ENCODE peak calls at places on chromosomes 3 and 15, in nine cellular contexts. One of them, this sample, is unnamed.

GRCh38 chr3:7315037-7315436 is 454.1 kb downstream of the GRM7 start:
- DNase-seq in endothelial cell of umbilical vein: no peak
- DNase-seq in ovary: no peak
- DNase-seq in IMR-90: no peak
- DNase-seq in NB4: no peak
- DNase-seq in upper lobe of left lung: no peak
- DNase-seq in uterus: no peak
- DNase-seq in transverse colon: no peak
- DNase-seq in esophagus squamous epithelium: no peak
- DNase-seq in this sample: no peak

GRCh38 chr15:73866881-73867410 is 6.4 kb upstream of the TBC1D21 start:
- DNase-seq in endothelial cell of umbilical vein: no peak
- DNase-seq in ovary: no peak
- DNase-seq in IMR-90: no peak
- DNase-seq in NB4: peak
- DNase-seq in upper lobe of left lung: no peak
- DNase-seq in uterus: no peak
- DNase-seq in transverse colon: no peak
- DNase-seq in esophagus squamous epithelium: no peak
- DNase-seq in this sample: no peak

GRCh38 chr15:44729394-44729913 is 6.9 kb upstream of the TRIM69 start:
- DNase-seq in endothelial cell of umbilical vein: no peak
- DNase-seq in ovary: peak
- DNase-seq in IMR-90: peak
- DNase-seq in NB4: peak
- DNase-seq in upper lobe of left lung: no peak
- DNase-seq in uterus: no peak
- DNase-seq in transverse colon: peak
- DNase-seq in esophagus squamous epithelium: no peak
- DNase-seq in this sample: no peak

GRCh38 chr15:48887144-48887543 is 9.2 kb downstream of the EID1 start:
- DNase-seq in endothelial cell of umbilical vein: no peak
- DNase-seq in ovary: no peak
- DNase-seq in IMR-90: no peak
- DNase-seq in NB4: no peak
- DNase-seq in upper lobe of left lung: no peak
- DNase-seq in uterus: no peak
- DNase-seq in transverse colon: no peak
- DNase-seq in esophagus squamous epithelium: no peak
- DNase-seq in this sample: no peak

GRCh38 chr3:69094467-69095205 is 9.9 kb downstream of the ARL6IP5 start:
- DNase-seq in endothelial cell of umbilical vein: no peak
- DNase-seq in ovary: no peak
- DNase-seq in IMR-90: peak
- DNase-seq in NB4: peak
- DNase-seq in upper lobe of left lung: no peak
- DNase-seq in uterus: no peak
- DNase-seq in transverse colon: no peak
- DNase-seq in esophagus squamous epithelium: no peak
- DNase-seq in this sample: no peak

GRCh38 chr15:73650387-73651126 is 17.4 kb upstream of the NPTN start:
- DNase-seq in endothelial cell of umbilical vein: peak
- DNase-seq in ovary: no peak
- DNase-seq in IMR-90: peak
- DNase-seq in NB4: peak
- DNase-seq in upper lobe of left lung: no peak
- DNase-seq in uterus: no peak
- DNase-seq in transverse colon: no peak
- DNase-seq in esophagus squamous epithelium: no peak
- DNase-seq in this sample: no peak

GRCh38 chr3:107543666-107544065 is 20.9 kb downstream of the BBX start:
- DNase-seq in endothelial cell of umbilical vein: peak
- DNase-seq in ovary: no peak
- DNase-seq in IMR-90: no peak
- DNase-seq in NB4: peak
- DNase-seq in upper lobe of left lung: no peak
- DNase-seq in uterus: no peak
- DNase-seq in transverse colon: no peak
- DNase-seq in esophagus squamous epithelium: no peak
- DNase-seq in this sample: no peak

GRCh38 chr15:41476416-41477048 is 17.1 kb upstream of the ITPKA start:
- DNase-seq in endothelial cell of umbilical vein: no peak
- DNase-seq in ovary: no peak
- DNase-seq in IMR-90: peak
- DNase-seq in NB4: no peak
- DNase-seq in upper lobe of left lung: no peak
- DNase-seq in uterus: no peak
- DNase-seq in transverse colon: no peak
- DNase-seq in esophagus squamous epithelium: no peak
- DNase-seq in this sample: no peak

GRCh38 chr15:29490747-29491471 is 221.3 kb upstream of the NSMCE3 start:
- DNase-seq in endothelial cell of umbilical vein: no peak
- DNase-seq in ovary: no peak
- DNase-seq in IMR-90: no peak
- DNase-seq in NB4: no peak
- DNase-seq in upper lobe of left lung: peak
- DNase-seq in uterus: no peak
- DNase-seq in transverse colon: no peak
- DNase-seq in esophagus squamous epithelium: no peak
- DNase-seq in this sample: peak

GRCh38 chr3:114827495-114827894 is 319.6 kb downstream of the ZBTB20 start:
- DNase-seq in endothelial cell of umbilical vein: peak
- DNase-seq in ovary: no peak
- DNase-seq in IMR-90: peak
- DNase-seq in NB4: peak
- DNase-seq in upper lobe of left lung: no peak
- DNase-seq in uterus: no peak
- DNase-seq in transverse colon: no peak
- DNase-seq in esophagus squamous epithelium: no peak
- DNase-seq in this sample: no peak

GRCh38 chr3:15011174-15011573 is 53.9 kb downstream of the MRPS25 start:
- DNase-seq in endothelial cell of umbilical vein: no peak
- DNase-seq in ovary: no peak
- DNase-seq in IMR-90: no peak
- DNase-seq in NB4: no peak
- DNase-seq in upper lobe of left lung: peak
- DNase-seq in uterus: no peak
- DNase-seq in transverse colon: no peak
- DNase-seq in esophagus squamous epithelium: no peak
- DNase-seq in this sample: no peak

GRCh38 chr15:90701048-90701447 is 16.1 kb upstream of the BLM start:
- DNase-seq in endothelial cell of umbilical vein: no peak
- DNase-seq in ovary: no peak
- DNase-seq in IMR-90: no peak
- DNase-seq in NB4: peak
- DNase-seq in upper lobe of left lung: no peak
- DNase-seq in uterus: no peak
- DNase-seq in transverse colon: no peak
- DNase-seq in esophagus squamous epithelium: no peak
- DNase-seq in this sample: no peak

GRCh38 chr3:119205685-119206084 is 32.3 kb downstream of the UPK1B start:
- DNase-seq in endothelial cell of umbilical vein: no peak
- DNase-seq in ovary: no peak
- DNase-seq in IMR-90: no peak
- DNase-seq in NB4: no peak
- DNase-seq in upper lobe of left lung: no peak
- DNase-seq in uterus: no peak
- DNase-seq in transverse colon: no peak
- DNase-seq in esophagus squamous epithelium: no peak
- DNase-seq in this sample: no peak

GRCh38 chr15:67185621-67186225 is 68.7 kb downstream of the AAGAB start:
- DNase-seq in endothelial cell of umbilical vein: no peak
- DNase-seq in ovary: no peak
- DNase-seq in IMR-90: no peak
- DNase-seq in NB4: no peak
- DNase-seq in upper lobe of left lung: no peak
- DNase-seq in uterus: no peak
- DNase-seq in transverse colon: no peak
- DNase-seq in esophagus squamous epithelium: no peak
- DNase-seq in this sample: peak

GRCh38 chr3:125032100-125032643 is 23.6 kb downstream of the HEG1 start:
- DNase-seq in endothelial cell of umbilical vein: peak
- DNase-seq in ovary: no peak
- DNase-seq in IMR-90: no peak
- DNase-seq in NB4: no peak
- DNase-seq in upper lobe of left lung: no peak
- DNase-seq in uterus: no peak
- DNase-seq in transverse colon: no peak
- DNase-seq in esophagus squamous epithelium: no peak
- DNase-seq in this sample: no peak
- TF ChIP-seq CTCF in endothelial cell of umbilical vein: peak
- TF ChIP-seq CTCF in ovary: no peak
- TF ChIP-seq CTCF in IMR-90: no peak
- TF ChIP-seq CTCF in NB4: no peak
- TF ChIP-seq CTCF in upper lobe of left lung: no peak
- TF ChIP-seq CTCF in uterus: no peak
- TF ChIP-seq CTCF in transverse colon: no peak
- TF ChIP-seq CTCF in esophagus squamous epithelium: no peak
- TF ChIP-seq CTCF in this sample: no peak

GRCh38 chr15:52021128-52021671 is 2.2 kb downstream of the MAPK6 start:
- DNase-seq in endothelial cell of umbilical vein: peak
- DNase-seq in ovary: peak
- DNase-seq in IMR-90: peak
- DNase-seq in NB4: peak
- DNase-seq in upper lobe of left lung: no peak
- DNase-seq in uterus: no peak
- DNase-seq in transverse colon: peak
- DNase-seq in esophagus squamous epithelium: no peak
- DNase-seq in this sample: peak
- TF ChIP-seq POLR2A in endothelial cell of umbilical vein: no peak
- TF ChIP-seq POLR2A in ovary: no peak
- TF ChIP-seq POLR2A in IMR-90: peak
- TF ChIP-seq POLR2A in NB4: no peak
- TF ChIP-seq POLR2A in upper lobe of left lung: no peak
- TF ChIP-seq POLR2A in uterus: no peak
- TF ChIP-seq POLR2A in transverse colon: no peak
- TF ChIP-seq POLR2A in esophagus squamous epithelium: no peak
- TF ChIP-seq POLR2A in this sample: no peak

DNA sequence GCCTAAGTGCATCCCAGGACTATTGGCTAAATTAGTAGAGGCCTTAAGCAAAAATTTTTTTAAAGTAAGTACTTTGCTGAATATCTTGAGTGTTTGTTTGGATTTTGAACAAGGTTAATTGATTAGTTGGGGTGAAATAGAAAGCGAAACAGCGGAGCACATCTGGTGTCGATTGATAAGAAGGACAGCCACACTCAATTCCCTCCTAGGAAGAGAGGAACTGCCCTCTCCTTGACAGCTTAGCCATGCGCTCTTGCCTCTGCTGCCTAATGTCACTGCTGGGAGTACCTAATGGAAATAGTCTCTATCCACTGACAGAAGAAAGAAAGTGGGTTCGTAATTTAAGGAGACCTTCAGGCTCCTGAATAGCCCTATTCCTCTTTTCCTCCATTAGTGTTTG is 943.6 kb downstream of the DIPK2A start:
- DNase-seq in endothelial cell of umbilical vein: no peak
- DNase-seq in ovary: no peak
- DNase-seq in IMR-90: no peak
- DNase-seq in NB4: no peak
- DNase-seq in upper lobe of left lung: no peak
- DNase-seq in uterus: no peak
- DNase-seq in transverse colon: no peak
- DNase-seq in esophagus squamous epithelium: no peak
- DNase-seq in this sample: no peak
- H3K4me3 ChIP-seq in endothelial cell of umbilical vein: no peak
- H3K4me3 ChIP-seq in ovary: no peak
- H3K4me3 ChIP-seq in IMR-90: no peak
- H3K4me3 ChIP-seq in NB4: no peak
- H3K4me3 ChIP-seq in upper lobe of left lung: no peak
- H3K4me3 ChIP-seq in uterus: no peak
- H3K4me3 ChIP-seq in transverse colon: no peak
- H3K4me3 ChIP-seq in esophagus squamous epithelium: no peak
- H3K4me3 ChIP-seq in this sample: no peak

GRCh38 chr15:55552926-55553325 is 35.2 kb downstream of the PYGO1 start:
- DNase-seq in endothelial cell of umbilical vein: peak
- DNase-seq in ovary: no peak
- DNase-seq in IMR-90: peak
- DNase-seq in NB4: no peak
- DNase-seq in upper lobe of left lung: no peak
- DNase-seq in uterus: no peak
- DNase-seq in transverse colon: no peak
- DNase-seq in esophagus squamous epithelium: no peak
- DNase-seq in this sample: no peak

GRCh38 chr15:55555089-55555488 is 33.1 kb downstream of the PYGO1 start:
- DNase-seq in endothelial cell of umbilical vein: peak
- DNase-seq in ovary: no peak
- DNase-seq in IMR-90: no peak
- DNase-seq in NB4: no peak
- DNase-seq in upper lobe of left lung: no peak
- DNase-seq in uterus: no peak
- DNase-seq in transverse colon: no peak
- DNase-seq in esophagus squamous epithelium: no peak
- DNase-seq in this sample: no peak

GRCh38 chr15:55546718-55547117 is 38.7 kb upstream of the DNAAF4 start:
- DNase-seq in endothelial cell of umbilical vein: no peak
- DNase-seq in ovary: no peak
- DNase-seq in IMR-90: peak
- DNase-seq in NB4: no peak
- DNase-seq in upper lobe of left lung: no peak
- DNase-seq in uterus: no peak
- DNase-seq in transverse colon: no peak
- DNase-seq in esophagus squamous epithelium: no peak
- DNase-seq in this sample: no peak

GRCh38 chr15:55549305-55549704 is 38.8 kb downstream of the PYGO1 start:
- DNase-seq in endothelial cell of umbilical vein: no peak
- DNase-seq in ovary: no peak
- DNase-seq in IMR-90: peak
- DNase-seq in NB4: no peak
- DNase-seq in upper lobe of left lung: no peak
- DNase-seq in uterus: no peak
- DNase-seq in transverse colon: no peak
- DNase-seq in esophagus squamous epithelium: no peak
- DNase-seq in this sample: no peak

DNA sequence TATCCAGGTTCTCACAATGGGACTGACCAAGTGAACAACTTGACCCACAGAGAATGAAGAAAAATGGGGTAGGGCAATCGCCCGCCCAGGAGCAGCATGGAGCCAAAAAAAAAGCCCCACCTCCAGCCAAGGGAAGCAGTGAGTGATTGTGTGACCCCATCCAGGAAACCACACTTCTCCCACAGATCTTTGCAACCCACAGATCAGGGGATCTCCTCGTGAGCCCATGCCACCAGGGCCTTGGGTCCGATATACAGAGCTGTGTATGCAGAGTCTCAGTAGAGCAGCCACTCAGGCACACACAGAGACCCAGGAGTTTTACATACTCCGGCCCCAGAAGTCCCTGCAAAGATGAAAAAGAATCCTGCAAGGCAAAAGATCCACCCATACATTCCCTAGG is 35.7 kb downstream of the PYGO1 start:
- DNase-seq in endothelial cell of umbilical vein: no peak
- DNase-seq in ovary: no peak
- DNase-seq in IMR-90: no peak
- DNase-seq in NB4: no peak
- DNase-seq in upper lobe of left lung: no peak
- DNase-seq in uterus: no peak
- DNase-seq in transverse colon: no peak
- DNase-seq in esophagus squamous epithelium: no peak
- DNase-seq in this sample: no peak
- TF ChIP-seq CTCF in endothelial cell of umbilical vein: no peak
- TF ChIP-seq CTCF in ovary: no peak
- TF ChIP-seq CTCF in IMR-90: no peak
- TF ChIP-seq CTCF in NB4: no peak
- TF ChIP-seq CTCF in upper lobe of left lung: no peak
- TF ChIP-seq CTCF in uterus: no peak
- TF ChIP-seq CTCF in transverse colon: no peak
- TF ChIP-seq CTCF in esophagus squamous epithelium: no peak
- TF ChIP-seq CTCF in this sample: no peak

This sample was measured in lower leg skin.